ENCODE peak calls at places on chromosomes 11 and 22, in five cellular contexts. O is iris pigment epithelial cell, Y is HEK293T, Q is DMS53, J is psoas muscle. E is an unnamed sample.
A peak's percentile ranks its signal among the peaks of the same experiment; 100 is the strongest.

GRCh38 chr11:77065878-77066228 is 918 bp upstream of the CAPN5 start:
- DNase-seq in O (peak; percentile 69), Q (no peak), Y (no peak), J (peak; percentile 54), E (no peak)

GRCh38 chr11:32333335-32333991 is 101.9 kb downstream of the WT1 start:
- DNase-seq in O (peak; percentile 65), Y (no peak), J (peak; percentile 37), Q (peak; percentile 67), E (peak; percentile 6)

GRCh38 chr11:61814958-61815789 is 1.6 kb downstream of the FADS1 start:
- DNase-seq in Y (peak; percentile 77), O (peak; percentile 96), J (peak; percentile 97), Q (peak; percentile 99), E (peak; percentile 95)

GRCh38 chr22:48740731-48741405 is 1086.8 kb downstream of the BRD1 start:
- DNase-seq in O (no peak), J (no peak), Y (no peak), Q (no peak), E (no peak)

GRCh38 chr11:95991545-95991944 is 67.6 kb upstream of the MTMR2 start:
- DNase-seq in O (peak; percentile 65), Q (no peak), Y (no peak), J (no peak), E (no peak)

GRCh38 chr22:40487663-40488249 is 117.4 kb downstream of the SGSM3 start:
- DNase-seq in Y (peak; percentile 58), Q (peak; percentile 71), J (no peak), O (peak; percentile 41), E (no peak)

GRCh38 chr22:36236338-36237319 is 2.7 kb downstream of the APOL2 start:
- DNase-seq in J (no peak), Y (no peak), O (no peak), Q (no peak), E (no peak)

GRCh38 chr22:23204541-23205157 is 24.3 kb downstream of the BCR start:
- DNase-seq in Y (no peak), O (no peak), Q (peak; percentile 38), J (peak; percentile 67), E (peak; percentile 55)

GRCh38 chr11:62340269-62340901 is 3.1 kb downstream of the ASRGL1 start:
- DNase-seq in O (peak; percentile 62), J (peak; percentile 33), Q (peak; percentile 72), Y (peak; percentile 42), E (no peak)

GRCh38 chr22:45516923-45517675 is 14.4 kb downstream of the FBLN1 start:
- DNase-seq in Q (no peak), O (peak; percentile 85), J (no peak), Y (no peak), E (no peak)

GRCh38 chr11:118059231-118059940 is 17.5 kb upstream of the TMPRSS4 start:
- DNase-seq in Q (no peak), O (no peak), Y (no peak), J (no peak), E (no peak)

GRCh38 chr11:72741429-72741833 is 10.8 kb downstream of the ARAP1 start:
- DNase-seq in J (peak; percentile 42), Q (no peak), O (no peak), Y (no peak), E (no peak)

GRCh38 chr22:42338502-42338901 is 68.0 kb upstream of the TCF20 start:
- DNase-seq in Y (no peak), J (no peak), Q (no peak), O (no peak), E (no peak)

GRCh38 chr22:38397189-38398097 is 57.6 kb downstream of the KCNJ4 start:
- DNase-seq in J (peak; percentile 51), Y (peak; percentile 42), Q (peak; percentile 43), O (peak; percentile 26), E (no peak)

GRCh38 chr11:69284081-69284511 is 9.9 kb upstream of the MYEOV start:
- DNase-seq in O (no peak), J (no peak), Y (no peak), Q (no peak), E (no peak)

GRCh38 chr11:2166091-2166851 is 5.3 kb upstream of the INS start:
- DNase-seq in Y (peak; percentile 65), J (no peak), O (no peak), Q (peak; percentile 77), E (no peak)

GRCh38 chr11:108239076-108239475 is 16.2 kb downstream of the ATM start:
- DNase-seq in Y (no peak), O (no peak), Q (no peak), J (no peak), E (no peak)

GRCh38 chr22:37675930-37676571 is 615 bp downstream of the LGALS1 start:
- DNase-seq in Q (no peak), J (peak; percentile 77), Y (no peak), O (peak; percentile 26), E (peak; percentile 84)

GRCh38 chr11:57069942-57070341 is 81.2 kb downstream of the OR5AK2 start:
- DNase-seq in Q (no peak), Y (no peak), J (no peak), O (peak; percentile 59), E (no peak)

E was measured in gastrocnemius medialis.